ENCODE peak calls at places on chromosome 2, in five cellular contexts. Z, U, J, F and W are unnamed samples.

GRCh38 chr2:28338754-28339325 is 53.8 kb upstream of the FOSL2 start:
- DNase-seq in Z (no peak), U (no peak), J (no peak), F (no peak), W (no peak)

GRCh38 chr2:1538663-1539062 is 125.4 kb downstream of the TPO start:
- DNase-seq in Z (no peak), U (peak), J (no peak), F (peak), W (peak)

GRCh38 chr2:131047275-131047652 is 46.0 kb downstream of the FAM168B start:
- DNase-seq in Z (no peak), U (no peak), J (no peak), F (no peak), W (no peak)

GRCh38 chr2:235024191-235024611 is 72.4 kb downstream of the SH3BP4 start:
- DNase-seq in Z (no peak), U (no peak), J (no peak), F (peak), W (no peak)

GRCh38 chr2:240579771-240580614 is 6.5 kb upstream of the CAPN10 start:
- DNase-seq in Z (peak), U (peak), J (no peak), F (peak), W (peak)

GRCh38 chr2:12196495-12196894 is 450.1 kb downstream of the LPIN1 start:
- DNase-seq in Z (no peak), U (no peak), J (no peak), F (no peak), W (no peak)

GRCh38 chr2:72092099-72092498 is 55.6 kb downstream of the CYP26B1 start:
- DNase-seq in Z (no peak), U (no peak), J (no peak), F (no peak), W (no peak)

GRCh38 chr2:61134141-61134540 is 27.8 kb upstream of the C2orf74 start:
- DNase-seq in Z (no peak), U (no peak), J (no peak), F (no peak), W (no peak)

GRCh38 chr2:137348301-137348700 is 583.0 kb downstream of the THSD7B start:
- DNase-seq in Z (no peak), U (no peak), J (no peak), F (no peak), W (no peak)

GRCh38 chr2:9251154-9252001 is 44.8 kb downstream of the ASAP2 start:
- DNase-seq in Z (no peak), U (no peak), J (no peak), F (peak), W (peak)

GRCh38 chr2:237131749-237132148 is 46.1 kb downstream of the COPS8 start:
- DNase-seq in Z (no peak), U (no peak), J (no peak), F (no peak), W (peak)

GRCh38 chr2:100974712-100975520 is 27.2 kb upstream of the RPL31 start:
- DNase-seq in Z (no peak), U (no peak), J (no peak), F (no peak), W (no peak)

GRCh38 chr2:18273205-18273604 is 287.2 kb downstream of the RDH14 start:
- DNase-seq in Z (no peak), U (no peak), J (no peak), F (no peak), W (no peak)

GRCh38 chr2:108918941-108919341 is 70.1 kb downstream of the EDAR start:
- DNase-seq in Z (no peak), U (no peak), J (no peak), F (no peak), W (no peak)

GRCh38 chr2:219205981-219206441 is 571 bp upstream of the ZFAND2B start:
- DNase-seq in Z (no peak), U (no peak), J (no peak), F (no peak), W (no peak)